ENCODE peak calls at places on chromosomes 12 and 14, in six cellular contexts. L, T, X, C, Y and I are unnamed samples. For H3K4me1, the result is how much of the 10 kb centered on the place peaks cover.

GRCh38 chr14:59305836-59306555 is 117.5 kb downstream of the DAAM1 start:
- DNase-seq in L (no peak), C (peak), T (no peak), Y (no peak), X (no peak), I (peak)

GRCh38 chr14:101134161-101134631 is 230.7 kb upstream of the RTL1 start:
- DNase-seq in T (peak), Y (no peak), X (no peak), C (peak), L (no peak), I (no peak)

GRCh38 chr14:67717048-67717447 is 15.4 kb downstream of the RDH12 start:
- DNase-seq in T (no peak), C (no peak), X (no peak), L (no peak), Y (no peak), I (no peak)

GRCh38 chr14:70096866-70097265 is 91.9 kb downstream of the SLC8A3 start:
- DNase-seq in X (no peak), Y (peak), T (no peak), L (no peak), C (peak), I (no peak)

GRCh38 chr12:45725631-45726593 is 3.6 kb upstream of the ARID2 start:
- DNase-seq in T (peak), L (no peak), C (peak), X (no peak), Y (peak), I (peak)

GRCh38 chr12:26833692-26834168 is 736 bp upstream of the ITPR2 start:
- DNase-seq in Y (peak), C (peak), T (no peak), X (no peak), L (no peak), I (no peak)

GRCh38 chr14:76729953-76730505 is 31.2 kb upstream of the VASH1 start:
- DNase-seq in L (no peak), T (no peak), X (no peak), C (no peak), Y (no peak), I (no peak)

GRCh38 chr12:87141091-87141490 is 884.9 kb upstream of the MGAT4C start:
- DNase-seq in L (no peak), C (no peak), T (no peak), Y (no peak), X (no peak), I (no peak)

GRCh38 chr14:103916636-103917262 is 11.5 kb upstream of the TDRD9 start:
- DNase-seq in C (no peak), L (no peak), X (no peak), T (no peak), Y (no peak), I (no peak)

GRCh38 chr12:93813972-93814821 is 137.0 kb downstream of the CRADD start:
- DNase-seq in Y (no peak), T (peak), C (peak), X (no peak), L (peak), I (no peak)

GRCh38 chr12:119936705-119937323 is 52.2 kb upstream of the BICDL1 start:
- DNase-seq in C (no peak), T (no peak), X (no peak), Y (no peak), L (no peak), I (no peak)

GRCh38 chr14:104206281-104206904 is 68.0 kb downstream of the KIF26A start:
- DNase-seq in X (no peak), Y (no peak), C (peak), T (no peak), L (no peak), I (no peak)

GRCh38 chr12:65182012-65182739 is 12.8 kb downstream of the LEMD3 start:
- DNase-seq in T (no peak), C (no peak), L (no peak), X (no peak), Y (no peak), I (no peak)
- H3K4me1 ChIP-seq in T (under half), C (under half), L (under half), X (under half), Y (under half), I (under half)

GRCh38 chr12:71441350-71441748 is 1.8 kb downstream of the LGR5 start:
- DNase-seq in C (no peak), X (no peak), Y (no peak), L (no peak), T (no peak), I (no peak)
- H3K4me1 ChIP-seq in C (under half), X (under half), Y (under half), L (under half), T (under half), I (under half)

GRCh38 chr12:127685476-127686234 is 581.3 kb upstream of the TMEM132C start:
- DNase-seq in Y (no peak), X (no peak), L (no peak), C (no peak), T (no peak), I (no peak)
- H3K4me1 ChIP-seq in Y (under half), X (under half), L (under half), C (under half), T (under half), I (under half)

DNA sequence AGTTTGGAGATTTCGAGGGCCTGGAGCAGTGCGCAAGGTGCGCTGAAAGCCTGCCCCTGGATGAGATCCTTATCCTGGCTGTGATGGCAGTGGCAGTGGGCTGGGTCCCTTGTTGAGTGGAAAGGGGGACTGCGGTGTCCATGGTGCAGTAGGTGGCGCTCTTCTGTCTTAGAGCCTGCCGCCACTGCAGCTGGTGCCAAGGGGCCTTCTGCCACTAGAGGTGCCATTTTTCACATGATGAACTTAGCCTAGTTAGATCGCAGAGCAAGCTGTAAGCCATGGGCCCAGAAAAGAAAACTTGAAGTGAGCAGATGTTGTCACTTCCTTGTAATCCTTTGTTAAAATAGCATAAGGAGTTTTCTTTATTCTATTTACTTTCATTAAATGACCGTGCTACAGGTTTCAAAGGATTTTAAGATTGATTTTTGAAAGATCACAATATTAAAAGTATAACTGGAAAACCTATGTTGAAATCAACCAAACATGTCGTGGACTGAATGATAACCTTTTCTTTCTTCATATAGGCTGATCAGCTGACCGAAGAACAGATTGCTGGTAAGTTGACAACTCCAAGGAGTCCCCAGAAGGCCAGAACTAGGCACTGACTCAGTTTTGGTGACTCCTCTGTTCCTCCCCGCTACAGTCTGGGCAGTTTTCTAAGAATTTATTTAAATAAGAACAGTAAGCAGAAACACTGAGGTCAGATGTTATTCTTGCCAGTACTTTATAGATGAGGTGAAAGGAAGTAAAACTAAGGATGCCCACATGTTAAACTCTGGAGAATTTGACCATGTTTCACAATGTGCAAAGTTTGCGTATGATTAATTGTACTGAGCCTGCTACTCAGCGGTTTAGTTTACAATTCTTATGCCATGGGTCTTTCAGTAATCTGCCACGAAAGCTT is 3.0 kb downstream of the CALM1 start:
- DNase-seq in Y (peak), T (peak), L (peak), X (peak), C (peak), I (no peak)
- H3K4me1 ChIP-seq in Y (under half), T (half or more), L (under half), X (under half), C (under half), I (under half)

GRCh38 chr14:54625158-54625557 is 58.2 kb downstream of the SAMD4A start:
- DNase-seq in X (no peak), C (no peak), L (no peak), T (no peak), Y (peak), I (no peak)
- H3K4me1 ChIP-seq in X (under half), C (under half), L (under half), T (half or more), Y (under half), I (under half)